ENCODE peak calls at places on chromosomes 11 and 22, in ten cellular contexts. One of them, this sample, is unnamed.

GRCh38 chr11:134333951-134334350 is 2.2 kb downstream of the GLB1L2 start:
- DNase-seq in suprapubic skin: no peak
- DNase-seq in foreskin melanocyte: peak
- DNase-seq in ureter: no peak
- DNase-seq in upper lobe of left lung: no peak
- DNase-seq in HCT116: no peak
- DNase-seq in endothelial cell of umbilical vein: no peak
- DNase-seq in esophagus muscularis mucosa: peak
- DNase-seq in AG08395: no peak
- DNase-seq in activated naive CD4-positive, alpha-beta T cell treated with anti-CD3 and anti-CD28 coated beads, Interleukin-2, amount 50 U/mL, for 16 hours: no peak
- DNase-seq in this sample: no peak

GRCh38 chr22:26632422-26633155 is 10.8 kb downstream of the CRYBA4 start:
- DNase-seq in suprapubic skin: no peak
- DNase-seq in foreskin melanocyte: no peak
- DNase-seq in ureter: no peak
- DNase-seq in upper lobe of left lung: no peak
- DNase-seq in HCT116: no peak
- DNase-seq in endothelial cell of umbilical vein: peak
- DNase-seq in esophagus muscularis mucosa: no peak
- DNase-seq in AG08395: no peak
- DNase-seq in activated naive CD4-positive, alpha-beta T cell treated with anti-CD3 and anti-CD28 coated beads, Interleukin-2, amount 50 U/mL, for 16 hours: no peak
- DNase-seq in this sample: no peak

GRCh38 chr11:108558222-108558621 is 35.3 kb downstream of the EXPH5 start:
- DNase-seq in suprapubic skin: no peak
- DNase-seq in foreskin melanocyte: no peak
- DNase-seq in ureter: no peak
- DNase-seq in upper lobe of left lung: no peak
- DNase-seq in HCT116: no peak
- DNase-seq in endothelial cell of umbilical vein: no peak
- DNase-seq in esophagus muscularis mucosa: peak
- DNase-seq in AG08395: no peak
- DNase-seq in activated naive CD4-positive, alpha-beta T cell treated with anti-CD3 and anti-CD28 coated beads, Interleukin-2, amount 50 U/mL, for 16 hours: no peak
- DNase-seq in this sample: no peak

GRCh38 chr11:62133328-62134065 is 9.7 kb downstream of the INCENP start:
- DNase-seq in suprapubic skin: no peak
- DNase-seq in foreskin melanocyte: peak
- DNase-seq in ureter: no peak
- DNase-seq in upper lobe of left lung: no peak
- DNase-seq in HCT116: no peak
- DNase-seq in endothelial cell of umbilical vein: no peak
- DNase-seq in esophagus muscularis mucosa: no peak
- DNase-seq in AG08395: peak
- DNase-seq in activated naive CD4-positive, alpha-beta T cell treated with anti-CD3 and anti-CD28 coated beads, Interleukin-2, amount 50 U/mL, for 16 hours: no peak
- DNase-seq in this sample: no peak

GRCh38 chr22:26679003-26679629 is 21.7 kb downstream of the MIAT start:
- DNase-seq in suprapubic skin: no peak
- DNase-seq in foreskin melanocyte: peak
- DNase-seq in ureter: peak
- DNase-seq in upper lobe of left lung: no peak
- DNase-seq in HCT116: peak
- DNase-seq in endothelial cell of umbilical vein: peak
- DNase-seq in esophagus muscularis mucosa: no peak
- DNase-seq in AG08395: peak
- DNase-seq in activated naive CD4-positive, alpha-beta T cell treated with anti-CD3 and anti-CD28 coated beads, Interleukin-2, amount 50 U/mL, for 16 hours: peak
- DNase-seq in this sample: no peak

GRCh38 chr11:41872458-41872857 is 413.0 kb upstream of the LRRC4C start:
- DNase-seq in suprapubic skin: no peak
- DNase-seq in foreskin melanocyte: no peak
- DNase-seq in ureter: no peak
- DNase-seq in upper lobe of left lung: no peak
- DNase-seq in HCT116: no peak
- DNase-seq in endothelial cell of umbilical vein: no peak
- DNase-seq in esophagus muscularis mucosa: no peak
- DNase-seq in AG08395: no peak
- DNase-seq in activated naive CD4-positive, alpha-beta T cell treated with anti-CD3 and anti-CD28 coated beads, Interleukin-2, amount 50 U/mL, for 16 hours: no peak
- DNase-seq in this sample: no peak

GRCh38 chr11:45820211-45820857 is 15.4 kb downstream of the SLC35C1 start:
- DNase-seq in suprapubic skin: peak
- DNase-seq in foreskin melanocyte: no peak
- DNase-seq in ureter: no peak
- DNase-seq in upper lobe of left lung: no peak
- DNase-seq in HCT116: no peak
- DNase-seq in endothelial cell of umbilical vein: no peak
- DNase-seq in esophagus muscularis mucosa: no peak
- DNase-seq in AG08395: no peak
- DNase-seq in activated naive CD4-positive, alpha-beta T cell treated with anti-CD3 and anti-CD28 coated beads, Interleukin-2, amount 50 U/mL, for 16 hours: no peak
- DNase-seq in this sample: no peak

GRCh38 chr11:13073119-13073981 is 64.2 kb downstream of the RASSF10 start:
- DNase-seq in suprapubic skin: no peak
- DNase-seq in foreskin melanocyte: no peak
- DNase-seq in ureter: peak
- DNase-seq in upper lobe of left lung: peak
- DNase-seq in HCT116: peak
- DNase-seq in endothelial cell of umbilical vein: peak
- DNase-seq in esophagus muscularis mucosa: peak
- DNase-seq in AG08395: peak
- DNase-seq in activated naive CD4-positive, alpha-beta T cell treated with anti-CD3 and anti-CD28 coated beads, Interleukin-2, amount 50 U/mL, for 16 hours: no peak
- DNase-seq in this sample: no peak

GRCh38 chr11:86719781-86720463 is 47.5 kb upstream of the ME3 start:
- DNase-seq in suprapubic skin: no peak
- DNase-seq in foreskin melanocyte: peak
- DNase-seq in ureter: no peak
- DNase-seq in upper lobe of left lung: no peak
- DNase-seq in HCT116: no peak
- DNase-seq in endothelial cell of umbilical vein: peak
- DNase-seq in esophagus muscularis mucosa: no peak
- DNase-seq in AG08395: peak
- DNase-seq in activated naive CD4-positive, alpha-beta T cell treated with anti-CD3 and anti-CD28 coated beads, Interleukin-2, amount 50 U/mL, for 16 hours: no peak
- DNase-seq in this sample: no peak

GRCh38 chr11:85756401-85757200 is 54.3 kb downstream of the SYTL2 start:
- DNase-seq in suprapubic skin: no peak
- DNase-seq in foreskin melanocyte: no peak
- DNase-seq in ureter: no peak
- DNase-seq in upper lobe of left lung: no peak
- DNase-seq in HCT116: no peak
- DNase-seq in endothelial cell of umbilical vein: no peak
- DNase-seq in esophagus muscularis mucosa: no peak
- DNase-seq in AG08395: no peak
- DNase-seq in activated naive CD4-positive, alpha-beta T cell treated with anti-CD3 and anti-CD28 coated beads, Interleukin-2, amount 50 U/mL, for 16 hours: peak
- DNase-seq in this sample: no peak